ENCODE peak calls at places on chromosome 9, in eight cellular contexts. J is lung, V is uterus, K is upper lobe of left lung, B is left ventricle myocardium inferior, Y is breast epithelium, U is prostate gland, G is tibial artery. Q is an unnamed sample.
A peak's percentile ranks its signal among the peaks of the same experiment; 100 is the strongest.

GRCh38 chr9:130498298-130498917 is 53.6 kb downstream of the ASS1 start:
- DNase-seq in J (no peak), Y (no peak), G (no peak), V (no peak), K (no peak), B (no peak), U (no peak), Q (peak; percentile 61)

GRCh38 chr9:136712690-136713554 is 550 bp downstream of the DIPK1B start:
- DNase-seq in V (no peak), G (no peak), K (no peak), U (no peak), B (no peak), Y (no peak), J (no peak), Q (peak; percentile 68)

GRCh38 chr9:118336167-118336951 is 632.2 kb downstream of the TLR4 start:
- DNase-seq in B (no peak), J (no peak), U (no peak), G (no peak), K (no peak), V (no peak), Y (no peak), Q (no peak)

GRCh38 chr9:134243778-134244467 is 79.6 kb upstream of the RNU6ATAC start:
- DNase-seq in B (no peak), U (no peak), Y (no peak), G (peak; percentile 55), V (no peak), K (peak; percentile 78), J (peak; percentile 51), Q (no peak)

GRCh38 chr9:108760841-108761240 is 94.9 kb downstream of the ACTL7B start:
- DNase-seq in V (no peak), K (no peak), U (no peak), G (no peak), Y (no peak), J (peak; percentile 13), B (no peak), Q (no peak)

GRCh38 chr9:91089405-91090131 is 272.1 kb downstream of the AUH start:
- DNase-seq in Y (no peak), K (peak; percentile 56), J (no peak), G (no peak), U (no peak), V (no peak), B (no peak), Q (peak; percentile 58)

GRCh38 chr9:136644343-136644592 is 18.4 kb upstream of the EGFL7 start:
- DNase-seq in V (no peak), U (no peak), J (peak; percentile 92), G (peak; percentile 87), B (peak; percentile 90), K (peak; percentile 95), Y (peak; percentile 62), Q (no peak)

GRCh38 chr9:88342246-88342645 is 46.0 kb upstream of the SPIN1 start:
- DNase-seq in V (no peak), B (no peak), Y (no peak), U (no peak), G (no peak), K (no peak), J (no peak), Q (no peak)

GRCh38 chr9:4301971-4302427 is 2.1 kb upstream of the GLIS3 start:
- DNase-seq in V (peak; percentile 41), B (peak; percentile 53), K (peak; percentile 33), U (no peak), G (peak; percentile 83), Y (no peak), J (peak; percentile 42), Q (no peak)

GRCh38 chr9:137522746-137523455 is 27.3 kb downstream of the PNPLA7 start:
- DNase-seq in G (no peak), U (no peak), Y (no peak), K (no peak), J (no peak), B (no peak), V (no peak), Q (no peak)

GRCh38 chr9:89402695-89403427 is 84.6 kb downstream of the SECISBP2 start:
- DNase-seq in G (no peak), B (no peak), U (no peak), J (no peak), V (no peak), K (no peak), Y (no peak), Q (no peak)

GRCh38 chr9:37010976-37011375 is 23.1 kb downstream of the PAX5 start:
- DNase-seq in B (no peak), J (no peak), V (no peak), G (no peak), Y (no peak), U (no peak), K (no peak), Q (no peak)
- H3K27me3 ChIP-seq in B (peaks cover 100% of the 10 kb centered on the region), J (peaks cover 8% of the 10 kb centered on the region), V (peaks cover 13% of the 10 kb centered on the region), G (peaks cover 44% of the 10 kb centered on the region), Y (no peaks in the 10 kb centered on the region), U (no peaks in the 10 kb centered on the region), K (no peaks in the 10 kb centered on the region), Q (peaks cover 60% of the 10 kb centered on the region)

GRCh38 chr9:121344062-121344696 is 25.9 kb downstream of the STOM start:
- DNase-seq in K (no peak), V (no peak), Y (no peak), B (no peak), G (no peak), U (no peak), J (no peak), Q (no peak)
- H3K4me1 ChIP-seq in K (peaks cover 39% of the 10 kb centered on the region), V (no peaks in the 10 kb centered on the region), Y (peaks cover 5% of the 10 kb centered on the region), B (peaks cover 78% of the 10 kb centered on the region), G (no peaks in the 10 kb centered on the region), U (peaks cover 4% of the 10 kb centered on the region), J (no peaks in the 10 kb centered on the region), Q (no peaks in the 10 kb centered on the region)

GRCh38 chr9:128253140-128253990 is 22.4 kb downstream of the GOLGA2 start:
- DNase-seq in Y (no peak), B (no peak), K (no peak), V (no peak), U (no peak), J (no peak), G (no peak), Q (no peak)
- H3K27me3 ChIP-seq in Y (no peaks in the 10 kb centered on the region), B (peaks cover 30% of the 10 kb centered on the region), K (no peaks in the 10 kb centered on the region), V (no peaks in the 10 kb centered on the region), U (no peaks in the 10 kb centered on the region), J (no peaks in the 10 kb centered on the region), G (peaks cover 22% of the 10 kb centered on the region), Q (no peaks in the 10 kb centered on the region)

GRCh38 chr9:77016526-77017504 is 2.6 kb upstream of the FOXB2 start:
- DNase-seq in K (no peak), U (no peak), G (no peak), J (no peak), Y (no peak), V (no peak), B (no peak), Q (peak; percentile 83)

GRCh38 chr9:77014597-77015263 is 4.7 kb upstream of the FOXB2 start:
- DNase-seq in K (no peak), U (no peak), J (no peak), G (no peak), Y (no peak), B (no peak), V (no peak), Q (peak; percentile 81)

GRCh38 chr9:77016111-77016525 is 3.3 kb upstream of the FOXB2 start:
- DNase-seq in K (no peak), B (no peak), J (no peak), V (no peak), G (no peak), U (no peak), Y (no peak), Q (no peak)

GRCh38 chr9:77013932-77014596 is 5.4 kb upstream of the FOXB2 start:
- DNase-seq in Y (no peak), V (no peak), J (no peak), B (no peak), U (no peak), K (no peak), G (no peak), Q (peak; percentile 69)

DNA sequence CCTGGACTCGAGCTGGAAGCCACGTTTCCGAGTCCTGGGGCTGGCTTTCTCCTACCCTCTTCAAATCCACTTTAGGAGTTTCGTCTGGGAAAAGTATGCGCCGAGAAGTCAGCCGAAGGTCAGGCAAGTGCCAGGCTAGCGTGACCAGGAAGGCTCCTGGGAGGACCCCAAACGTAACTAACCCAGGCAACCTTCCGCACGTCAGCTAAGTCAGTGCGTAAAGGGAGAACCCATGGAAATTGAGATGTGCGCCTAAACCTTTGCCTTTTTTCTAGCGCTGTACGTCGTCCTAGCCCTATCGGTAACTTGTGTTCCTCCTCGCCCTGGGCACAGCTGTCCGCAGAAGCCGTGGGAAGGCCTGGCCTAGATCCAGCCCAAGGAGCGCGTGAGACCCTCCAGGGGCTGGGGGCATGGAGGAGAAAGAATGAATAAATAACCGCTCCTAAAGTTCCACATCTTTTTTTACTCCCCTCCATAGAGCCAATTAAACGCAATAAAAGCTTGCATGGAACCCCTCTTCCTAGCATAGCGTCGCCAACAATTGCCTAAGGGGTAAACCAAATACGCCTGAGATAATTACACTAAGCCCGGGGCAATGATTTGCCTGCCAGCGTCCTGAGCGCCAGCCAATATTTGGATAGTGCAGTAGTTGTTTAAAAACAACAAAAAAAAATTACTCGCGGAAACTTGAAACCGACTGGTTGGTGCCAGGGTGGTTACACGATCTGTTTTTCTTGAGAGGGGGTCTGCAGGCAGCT is 4.0 kb upstream of the FOXB2 start:
- DNase-seq in U (no peak), J (no peak), V (no peak), Y (no peak), G (no peak), B (no peak), K (no peak), Q (peak; percentile 67)
- H3K4me1 ChIP-seq in U (peaks cover 8% of the 10 kb centered on the region), J (peaks cover 16% of the 10 kb centered on the region), V (no peaks in the 10 kb centered on the region), Y (peaks cover 6% of the 10 kb centered on the region), G (no peaks in the 10 kb centered on the region), B (peaks cover 59% of the 10 kb centered on the region), K (peaks cover 22% of the 10 kb centered on the region), Q (peaks cover 16% of the 10 kb centered on the region)